ENCODE peak calls at places on chromosomes 5 and 9, in nine cellular contexts. D, K, M, Z, R, X, J, V and B are unnamed samples.

GRCh38 chr9:134558124-134558805 is 83.3 kb upstream of the COL5A1 start:
- DNase-seq in J (no peak), D (no peak), V (no peak), K (no peak), R (no peak), Z (no peak), X (no peak), M (no peak), B (no peak)

GRCh38 chr5:82623094-82623514 is 344.9 kb upstream of the RPS23 start:
- DNase-seq in X (no peak), K (no peak), V (no peak), J (no peak), Z (no peak), D (no peak), R (no peak), M (no peak), B (no peak)

GRCh38 chr5:67102708-67103107 is 93.9 kb downstream of the CD180 start:
- DNase-seq in R (no peak), V (no peak), K (no peak), Z (no peak), J (no peak), M (no peak), D (no peak), X (no peak), B (no peak)

GRCh38 chr9:132744881-132745761 is 74.9 kb downstream of the GTF3C4 start:
- DNase-seq in M (no peak), J (no peak), R (no peak), V (peak; percentile 3), X (no peak), Z (peak; percentile 50), K (no peak), D (no peak), B (no peak)

GRCh38 chr9:35593581-35593980 is 11.5 kb upstream of the TESK1 start:
- DNase-seq in K (no peak), D (no peak), X (no peak), R (no peak), Z (no peak), J (no peak), V (no peak), M (no peak), B (no peak)

GRCh38 chr5:133285583-133286021 is 233.8 kb downstream of the HSPA4 start:
- DNase-seq in X (peak; percentile 90), D (peak; percentile 69), K (peak; percentile 24), Z (no peak), J (peak; percentile 87), M (no peak), V (peak; percentile 18), R (no peak), B (peak; percentile 5)

GRCh38 chr9:90925581-90926257 is 124.1 kb downstream of the SYK start:
- DNase-seq in K (peak; percentile 39), Z (no peak), D (peak; percentile 84), R (no peak), X (no peak), M (no peak), V (peak; percentile 76), J (no peak), B (peak; percentile 63)

GRCh38 chr9:111759762-111760639 is 34.7 kb downstream of the SHOC1 start:
- DNase-seq in J (no peak), X (peak; percentile 79), M (no peak), K (peak; percentile 74), R (peak; percentile 31), D (peak; percentile 88), V (peak; percentile 96), Z (peak; percentile 17), B (peak; percentile 91)

GRCh38 chr5:57441557-57441956 is 41.1 kb downstream of the ACTBL2 start:
- DNase-seq in K (peak; percentile 96), D (peak; percentile 99), Z (no peak), V (peak; percentile 99), J (no peak), X (peak; percentile 30), R (no peak), M (no peak), B (peak; percentile 97)

GRCh38 chr9:79687131-79687447 is 115.3 kb downstream of the TLE4 start:
- DNase-seq in X (no peak), R (peak; percentile 19), D (peak; percentile 23), V (no peak), Z (no peak), J (no peak), K (no peak), M (peak; percentile 48), B (no peak)

GRCh38 chr5:140040358-140040757 is 2.7 kb downstream of the NRG2 start:
- DNase-seq in M (no peak), R (no peak), K (no peak), J (no peak), V (no peak), D (no peak), Z (no peak), X (no peak), B (no peak)

GRCh38 chr5:36398137-36398536 is 96.4 kb upstream of the RANBP3L start:
- DNase-seq in D (peak; percentile 74), R (no peak), J (no peak), Z (no peak), M (no peak), K (no peak), V (peak; percentile 70), X (peak; percentile 49), B (peak; percentile 86)

GRCh38 chr5:14502291-14502690 is 79.3 kb upstream of the OTULINL start:
- DNase-seq in M (no peak), K (no peak), Z (no peak), R (no peak), J (no peak), V (no peak), X (no peak), D (peak; percentile 10), B (no peak)

GRCh38 chr5:109410389-109411174 is 808 bp upstream of the PJA2 start:
- DNase-seq in Z (peak; percentile 75), K (no peak), X (peak; percentile 67), V (peak; percentile 88), R (peak; percentile 73), D (peak; percentile 88), J (peak; percentile 70), M (peak; percentile 51), B (peak; percentile 93)

GRCh38 chr5:124605516-124605915 is 140.9 kb downstream of the ZNF608 start:
- DNase-seq in J (peak; percentile 35), M (no peak), R (no peak), K (no peak), X (no peak), D (peak; percentile 10), V (peak; percentile 52), Z (no peak), B (no peak)

GRCh38 chr5:16934669-16935068 is 1.4 kb downstream of the MYO10 start:
- DNase-seq in K (no peak), V (peak; percentile 42), M (no peak), Z (no peak), R (no peak), X (peak; percentile 68), D (peak; percentile 44), J (no peak), B (peak; percentile 43)

GRCh38 chr9:134324359-134325095 is 1.7 kb upstream of the RXRA start:
- DNase-seq in R (no peak), K (no peak), D (peak; percentile 75), Z (no peak), J (peak; percentile 25), V (no peak), M (no peak), X (peak; percentile 41), B (peak; percentile 17)

GRCh38 chr5:116938488-116938887 is 363.9 kb upstream of the SEMA6A start:
- DNase-seq in R (no peak), K (no peak), X (no peak), V (no peak), Z (peak; percentile 48), J (no peak), M (no peak), D (no peak), B (no peak)

GRCh38 chr5:154723740-154724505 is 31.3 kb upstream of the LARP1 start:
- DNase-seq in R (no peak), V (peak; percentile 73), Z (no peak), J (no peak), X (no peak), D (peak; percentile 49), K (peak; percentile 24), M (no peak), B (peak; percentile 84)

GRCh38 chr9:18124760-18125159 is 349.2 kb upstream of the ADAMTSL1 start:
- DNase-seq in X (no peak), V (peak; percentile 43), R (no peak), M (no peak), J (no peak), D (no peak), K (no peak), Z (no peak), B (no peak)

GRCh38 chr5:156718985-156719384 is 131.1 kb upstream of the PPP1R2B start:
- DNase-seq in K (no peak), Z (no peak), J (no peak), M (no peak), X (no peak), V (no peak), R (no peak), D (no peak), B (no peak)
- TF ChIP-seq CTCF in K (no peak), Z (no peak), J (no peak), M (no peak), X (no peak), V (no peak), R (no peak), D (no peak), B (no peak)

GRCh38 chr5:141914154-141914743 is 9.4 kb upstream of the DELE1 start:
- DNase-seq in X (no peak), V (peak; percentile 2), D (no peak), K (no peak), M (no peak), Z (peak; percentile 77), R (peak; percentile 62), J (peak; percentile 41), B (peak; percentile 12)
- TF ChIP-seq CTCF in X (no peak), V (peak; percentile 11), D (no peak), K (peak; percentile 12), M (no peak), Z (no peak), R (peak; percentile 15), J (no peak), B (peak; percentile 27)

DNA sequence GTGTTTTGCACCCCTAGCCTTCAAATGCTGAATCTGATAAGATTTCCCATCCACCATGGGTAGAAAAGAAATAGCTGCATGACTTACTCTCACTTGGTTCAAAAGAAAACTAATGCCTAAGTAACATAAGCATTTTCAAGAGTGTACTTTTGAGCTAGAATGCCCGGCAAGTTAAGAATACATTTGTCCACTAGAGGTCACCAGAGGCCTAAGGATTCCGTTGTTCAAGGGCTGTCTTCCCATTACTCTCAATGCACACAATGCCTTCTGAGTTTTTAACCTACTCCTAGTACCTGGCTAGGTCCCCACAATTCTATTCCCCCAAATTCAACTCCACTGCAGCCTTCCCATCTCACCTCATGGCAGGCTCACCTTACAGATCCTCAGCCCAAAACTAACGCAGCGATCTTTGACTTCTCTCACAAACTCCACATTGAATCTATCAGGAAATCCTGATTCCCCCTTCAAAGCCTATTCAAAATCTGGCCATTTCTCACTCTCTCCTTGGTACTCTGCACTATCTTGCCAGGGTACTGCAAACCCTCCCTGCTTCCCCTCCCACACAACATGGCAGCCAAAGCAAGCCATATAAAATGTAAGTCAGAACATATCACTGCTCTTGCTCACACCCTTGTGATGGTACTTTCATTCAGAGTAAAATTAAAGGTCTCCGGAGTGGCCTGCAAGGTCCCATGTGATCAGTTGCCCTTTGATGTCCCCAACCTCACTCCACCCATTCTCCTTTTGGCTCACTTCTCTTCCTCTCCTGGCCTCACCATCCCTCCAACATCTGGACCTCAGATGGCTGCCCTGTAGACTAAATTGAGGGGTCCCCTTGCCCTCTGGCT is 13.4 kb downstream of the OXCT1 start:
- DNase-seq in X (peak; percentile 93), M (peak; percentile 20), Z (peak; percentile 30), K (peak; percentile 45), J (no peak), R (peak; percentile 22), D (peak; percentile 79), V (peak; percentile 87), B (peak; percentile 77)
- TF ChIP-seq CTCF in X (peak; percentile 95), M (peak; percentile 85), Z (peak; percentile 40), K (peak; percentile 82), J (peak; percentile 85), R (peak; percentile 78), D (peak; percentile 82), V (peak; percentile 72), B (peak; percentile 79)

GRCh38 chr5:92687793-92688467 is 893.1 kb downstream of the NR2F1-AS1 start:
- DNase-seq in Z (no peak), R (no peak), X (peak; percentile 43), V (peak; percentile 72), J (no peak), D (peak; percentile 79), M (no peak), K (peak; percentile 38), B (peak; percentile 74)
- TF ChIP-seq CTCF in Z (no peak), R (no peak), X (peak; percentile 62), V (peak; percentile 61), J (no peak), D (peak; percentile 61), M (no peak), K (peak; percentile 67), B (peak; percentile 66)